ENCODE peak calls at places on chromosome 21, in seven cellular contexts. E is A549; H is astrocyte; X is CD4-positive, alpha-beta memory T cell; Q is fibroblast of lung; K is mammary epithelial cell; N is right cardiac atrium. O is an unnamed sample.

GRCh38 chr21:41750532-41751151 is 16.2 kb downstream of the RIPK4 start:
- DNase-seq in E (no peak), H (no peak), X (no peak), Q (no peak), K (no peak), N (no peak), O (no peak)

GRCh38 chr21:16169102-16169511 is 439.3 kb downstream of the USP25 start:
- DNase-seq in E (no peak), H (peak), X (no peak), Q (peak), K (no peak), N (no peak), O (no peak)

GRCh38 chr21:33383056-33383888 is 19.9 kb upstream of the IFNGR2 start:
- DNase-seq in E (peak), H (peak), X (peak), Q (peak), K (peak), N (peak), O (peak)

GRCh38 chr21:38140192-38140905 is 116.4 kb upstream of the KCNJ15 start:
- DNase-seq in E (peak), H (peak), X (no peak), Q (peak), K (peak), N (peak), O (no peak)

GRCh38 chr21:41878831-41879189 is 334 bp downstream of the PRDM15 start:
- DNase-seq in E (peak), H (peak), X (peak), Q (peak), K (peak), N (peak), O (peak)

GRCh38 chr21:42153046-42153685 is 65.8 kb upstream of the ABCG1 start:
- DNase-seq in E (no peak), H (no peak), X (no peak), Q (no peak), K (no peak), N (no peak), O (no peak)

GRCh38 chr21:28991861-28992525 is 684 bp downstream of the LTN1 start:
- DNase-seq in E (no peak), H (no peak), X (no peak), Q (no peak), K (peak), N (no peak), O (no peak)

GRCh38 chr21:34198232-34199120 is 125.1 kb downstream of the MRPS6 start:
- DNase-seq in E (no peak), H (no peak), X (peak), Q (no peak), K (no peak), N (no peak), O (no peak)

GRCh38 chr21:46605759-46606426 is 1.0 kb upstream of the S100B start:
- DNase-seq in E (no peak), H (no peak), X (peak), Q (no peak), K (no peak), N (peak), O (no peak)

GRCh38 chr21:40793057-40793456 is 53.9 kb downstream of the DSCAM start:
- DNase-seq in E (no peak), H (peak), X (no peak), Q (no peak), K (no peak), N (no peak), O (no peak)

GRCh38 chr21:36103434-36103833 is 31.4 kb upstream of the CBR3 start:
- DNase-seq in E (no peak), H (no peak), X (no peak), Q (no peak), K (no peak), N (no peak), O (no peak)

GRCh38 chr21:26912466-26912865 is 54.4 kb downstream of the ADAMTS5 start:
- DNase-seq in E (no peak), H (no peak), X (no peak), Q (no peak), K (no peak), N (no peak), O (no peak)

DNA sequence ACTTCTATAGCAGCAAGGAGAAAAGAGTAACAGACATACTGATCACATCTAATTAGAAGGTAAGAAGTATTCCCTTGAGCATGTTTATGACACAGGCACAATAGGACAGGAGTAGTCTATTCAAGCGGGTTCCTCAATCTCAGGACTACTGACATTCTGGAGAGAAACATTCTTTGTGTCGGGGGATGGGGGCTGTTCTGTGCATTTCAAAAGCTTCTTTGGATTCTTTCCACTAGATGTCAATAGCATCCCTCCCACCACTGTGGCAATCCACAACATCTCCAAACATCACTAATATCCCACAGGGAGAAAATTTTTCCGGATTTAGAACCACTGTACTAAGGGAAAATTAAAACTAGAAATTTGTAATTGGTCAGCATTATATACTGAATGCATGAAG is 56.9 kb downstream of the ADAMTS5 start:
- DNase-seq in E (no peak), H (no peak), X (no peak), Q (peak), K (no peak), N (no peak), O (no peak)
- H3K27ac ChIP-seq in E (no peak), H (no peak), X (no peak), Q (no peak), K (no peak), N (no peak), O (no peak)

GRCh38 chr21:32321480-32321879 is 22.8 kb downstream of the MRAP start:
- DNase-seq in E (no peak), H (no peak), X (no peak), Q (no peak), K (no peak), N (no peak), O (no peak)
- H3K27ac ChIP-seq in E (no peak), H (no peak), X (no peak), Q (no peak), K (no peak), N (no peak), O (no peak)

DNA sequence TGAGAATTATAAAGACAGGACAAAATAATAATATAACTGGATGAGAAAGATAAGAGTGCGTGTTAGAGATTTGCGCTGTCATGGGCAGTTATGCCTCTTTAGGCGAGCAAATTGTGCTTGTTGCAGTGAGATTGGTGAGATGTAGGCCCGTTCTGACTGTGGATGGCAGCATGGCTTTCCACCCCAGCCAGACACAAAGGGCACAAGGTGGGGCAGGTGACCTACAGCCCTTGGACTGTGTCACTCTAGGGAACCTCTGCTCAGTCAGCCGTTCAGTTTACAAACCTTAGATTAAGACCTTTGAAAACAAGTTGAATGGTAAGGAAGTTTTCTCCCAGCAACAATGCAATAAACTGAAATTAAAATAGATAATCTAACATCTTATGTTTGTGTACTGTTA is 58.3 kb upstream of the IGSF5 start:
- DNase-seq in E (no peak), H (no peak), X (no peak), Q (no peak), K (no peak), N (no peak), O (no peak)
- H3K27ac ChIP-seq in E (peak), H (no peak), X (no peak), Q (no peak), K (no peak), N (no peak), O (no peak)

GRCh38 chr21:43362928-43363314 is 64.0 kb downstream of the SIK1 start:
- DNase-seq in E (no peak), H (peak), X (no peak), Q (no peak), K (no peak), N (peak), O (no peak)
- H3K27ac ChIP-seq in E (no peak), H (no peak), X (peak), Q (peak), K (peak), N (peak), O (peak)

DNA sequence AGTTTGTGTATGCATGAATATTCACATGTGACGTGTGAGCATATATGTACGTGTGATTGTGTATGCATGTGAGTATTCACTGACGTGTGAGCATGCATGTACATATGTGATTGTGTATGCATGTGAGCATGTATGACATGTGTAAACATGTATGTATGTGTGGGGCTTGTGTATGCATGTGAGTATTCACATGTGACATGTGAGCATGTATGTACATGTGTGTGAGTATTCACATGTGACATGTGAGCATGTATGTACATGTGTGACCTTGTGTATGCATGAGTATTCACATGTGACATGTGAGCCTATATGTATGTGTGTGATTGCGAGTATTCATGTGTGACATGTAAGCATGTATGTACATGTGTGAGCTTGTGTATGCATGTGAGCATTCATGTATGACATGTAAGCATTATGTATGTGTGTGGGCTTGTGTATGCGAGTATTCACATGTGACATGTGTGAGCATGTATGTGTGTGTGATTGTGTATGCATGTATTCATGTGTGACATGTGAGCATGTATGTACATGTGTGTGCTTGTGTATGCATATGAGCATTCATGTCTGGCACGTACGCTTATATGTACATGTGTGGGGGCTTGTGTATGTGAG is 47.8 kb downstream of the COL18A1 start:
- DNase-seq in E (no peak), H (no peak), X (no peak), Q (no peak), K (no peak), N (no peak), O (no peak)
- H3K27ac ChIP-seq in E (no peak), H (no peak), X (no peak), Q (no peak), K (no peak), N (no peak), O (no peak)

GRCh38 chr21:44374601-44375280 is 21.3 kb downstream of the TRPM2 start:
- DNase-seq in E (no peak), H (no peak), X (no peak), Q (no peak), K (no peak), N (no peak), O (no peak)
- H3K27ac ChIP-seq in E (no peak), H (no peak), X (no peak), Q (no peak), K (no peak), N (no peak), O (no peak)

GRCh38 chr21:18070392-18070791 is 174.2 kb upstream of the CHODL start:
- DNase-seq in E (no peak), H (no peak), X (no peak), Q (no peak), K (no peak), N (no peak), O (no peak)
- H3K27ac ChIP-seq in E (no peak), H (no peak), X (no peak), Q (no peak), K (no peak), N (no peak), O (no peak)

DNA sequence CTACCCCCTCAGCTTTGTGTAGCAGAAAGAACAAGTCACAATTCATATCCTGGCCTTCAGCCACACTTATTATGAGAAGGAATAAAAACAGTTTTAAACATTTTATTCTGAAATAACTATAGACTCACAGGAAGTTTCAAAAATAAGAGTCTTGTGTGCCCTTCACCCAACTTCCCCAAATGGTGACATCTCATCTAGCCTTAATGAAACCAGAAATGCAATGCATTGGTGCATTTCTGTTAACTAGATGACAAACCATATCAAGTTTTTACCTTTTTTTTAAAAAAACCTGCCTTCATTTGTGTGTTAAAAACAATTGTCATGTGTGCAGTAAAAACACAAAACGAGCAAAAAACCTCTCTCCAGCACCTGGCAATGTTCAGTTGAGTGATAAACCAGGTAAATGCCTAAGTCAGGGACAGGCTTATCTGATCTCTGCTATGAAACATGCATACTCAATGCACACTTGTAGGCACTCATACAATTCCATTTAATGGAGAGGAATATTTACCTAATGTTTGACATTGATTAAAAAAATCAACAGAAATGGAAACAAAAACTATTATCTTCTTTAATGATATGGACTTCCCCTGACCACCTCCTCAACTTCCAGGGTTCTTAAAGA is 51.5 kb downstream of the SH3BGR start:
- DNase-seq in E (no peak), H (no peak), X (no peak), Q (no peak), K (no peak), N (no peak), O (no peak)
- H3K27ac ChIP-seq in E (no peak), H (no peak), X (no peak), Q (no peak), K (no peak), N (no peak), O (no peak)

GRCh38 chr21:26964379-26964778 is 2.5 kb downstream of the ADAMTS5 start:
- DNase-seq in E (no peak), H (no peak), X (no peak), Q (peak), K (no peak), N (peak), O (no peak)

GRCh38 chr21:26965567-26966359 is 1.1 kb downstream of the ADAMTS5 start:
- DNase-seq in E (no peak), H (no peak), X (no peak), Q (no peak), K (peak), N (peak), O (no peak)

GRCh38 chr21:26966978-26967913 is at the start of gene ADAMTS5:
- DNase-seq in E (no peak), H (peak), X (no peak), Q (peak), K (peak), N (peak), O (no peak)

GRCh38 chr21:26966360-26966977 is 419 bp downstream of the ADAMTS5 start:
- DNase-seq in E (no peak), H (peak), X (no peak), Q (no peak), K (no peak), N (peak), O (no peak)

DNA sequence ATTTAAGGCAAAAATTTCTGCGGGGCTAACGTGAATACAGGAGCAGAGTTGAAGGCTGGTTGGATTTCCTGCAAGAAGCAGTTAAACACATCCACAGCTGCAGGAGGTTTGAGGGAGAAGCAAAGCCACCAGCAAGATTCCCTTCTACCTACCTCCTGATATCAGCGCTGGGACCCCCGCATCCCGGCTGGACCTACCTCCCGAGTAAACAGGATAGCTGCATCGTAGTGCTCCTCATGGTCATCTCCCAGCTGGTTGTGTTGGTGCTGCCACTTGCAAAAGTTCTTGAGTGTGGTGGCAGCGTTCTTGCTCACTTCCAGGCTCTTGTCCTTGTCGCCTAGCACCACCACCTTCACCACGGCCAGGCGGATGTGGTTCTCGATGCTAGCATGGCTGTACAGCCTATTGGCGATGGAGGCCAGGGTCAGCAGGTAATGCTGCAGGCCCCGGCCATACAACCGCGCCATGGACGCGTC is 1.8 kb downstream of the ADAMTS5 start:
- DNase-seq in E (no peak), H (no peak), X (no peak), Q (no peak), K (no peak), N (no peak), O (no peak)
- H3K27ac ChIP-seq in E (no peak), H (no peak), X (no peak), Q (peak), K (no peak), N (no peak), O (no peak)

O was measured in epithelial cell of prostate.